ENCODE peak calls at places on chromosomes 4 and X, in six cellular contexts. P, T, K, R, W and C are unnamed samples.

GRCh38 chrX:42415636-42416035 is 362.3 kb downstream of the PPP1R2C start:
- DNase-seq in R (no peak), K (no peak), P (no peak), T (no peak), W (no peak), C (no peak)

GRCh38 chr4:8162625-8163024 is 4.0 kb upstream of the ABLIM2 start:
- DNase-seq in P (no peak), R (no peak), K (no peak), T (no peak), W (no peak), C (no peak)

GRCh38 chrX:119655125-119655524 is 37.8 kb downstream of the SEPTIN6 start:
- DNase-seq in P (peak), W (no peak), R (no peak), K (peak), T (no peak), C (peak)

GRCh38 chr4:85603437-85604336 is 128.7 kb downstream of the ARHGAP24 start:
- DNase-seq in K (no peak), W (no peak), P (no peak), R (no peak), T (no peak), C (no peak)

GRCh38 chr4:98284640-98285046 is 23.5 kb downstream of the RAP1GDS1 start:
- DNase-seq in R (no peak), W (no peak), P (no peak), T (no peak), K (peak), C (peak)

GRCh38 chr4:101345271-101345595 is 2.1 kb downstream of the PPP3CA start:
- DNase-seq in T (no peak), K (peak), R (no peak), W (peak), P (no peak), C (no peak)

GRCh38 chr4:1200425-1201035 is 28.1 kb upstream of the SPON2 start:
- DNase-seq in P (peak), W (no peak), T (peak), R (peak), K (peak), C (no peak)

GRCh38 chr4:1198070-1198844 is 25.9 kb upstream of the SPON2 start:
- DNase-seq in P (peak), W (no peak), T (no peak), K (no peak), R (no peak), C (no peak)

GRCh38 chr4:86218721-86219481 is 141.0 kb downstream of the MAPK10 start:
- DNase-seq in R (no peak), T (no peak), P (no peak), K (peak), W (no peak), C (no peak)

GRCh38 chrX:36916941-36917340 is 91.2 kb upstream of the FAM47C start:
- DNase-seq in R (no peak), K (no peak), P (no peak), W (no peak), T (no peak), C (no peak)

GRCh38 chr4:103099691-103100392 is at the start of gene BDH2:
- DNase-seq in W (peak), R (no peak), P (peak), K (peak), T (peak), C (peak)

GRCh38 chr4:146329042-146329716 is 114.8 kb downstream of the REELD1 start:
- DNase-seq in P (no peak), K (peak), W (no peak), R (no peak), T (peak), C (peak)

GRCh38 chr4:1219553-1219950 is 29.4 kb downstream of the CTBP1 start:
- DNase-seq in W (no peak), T (no peak), K (no peak), R (no peak), P (no peak), C (no peak)

GRCh38 chr4:10223782-10224181 is 107.2 kb upstream of the WDR1 start:
- DNase-seq in T (no peak), K (no peak), R (no peak), P (no peak), W (no peak), C (no peak)

GRCh38 chr4:56681158-56681848 is at the start of gene HOPX:
- DNase-seq in K (no peak), P (no peak), W (no peak), T (no peak), R (peak), C (no peak)

GRCh38 chrX:138847930-138848329 is 136.4 kb upstream of the FGF13 start:
- DNase-seq in R (no peak), W (no peak), K (no peak), T (no peak), P (no peak), C (no peak)

GRCh38 chrX:129637217-129638109 is 17.3 kb downstream of the APLN start:
- DNase-seq in W (peak), K (peak), T (no peak), R (peak), P (peak), C (peak)

GRCh38 chr4:71468086-71468485 is 129.3 kb downstream of the SLC4A4 start:
- DNase-seq in K (no peak), T (no peak), R (no peak), P (no peak), W (no peak), C (no peak)

GRCh38 chrX:38861489-38861888 is 60.2 kb downstream of the MID1IP1 start:
- DNase-seq in P (no peak), T (no peak), R (no peak), W (no peak), K (no peak), C (no peak)

GRCh38 chr4:11622961-11623725 is 194.4 kb upstream of the HS3ST1 start:
- DNase-seq in P (no peak), K (no peak), R (no peak), W (no peak), T (no peak), C (no peak)

GRCh38 chrX:43661521-43662240 is 5.6 kb downstream of the MAOA start:
- DNase-seq in W (no peak), R (no peak), T (no peak), P (no peak), K (no peak), C (no peak)

GRCh38 chrX:131060147-131060546 is 2.0 kb downstream of the ARHGAP36 start:
- DNase-seq in P (no peak), T (no peak), K (no peak), R (no peak), W (no peak), C (no peak)

GRCh38 chr4:184955636-184956035 is 62.7 kb upstream of the HELT start:
- DNase-seq in K (no peak), T (no peak), W (no peak), P (no peak), R (no peak), C (no peak)

GRCh38 chr4:78432896-78433295 is 118.7 kb upstream of the ANXA3 start:
- DNase-seq in P (no peak), K (no peak), R (no peak), W (no peak), T (no peak), C (peak)

GRCh38 chr4:30182786-30183185 is 537.4 kb upstream of the PCDH7 start:
- DNase-seq in P (no peak), K (no peak), W (no peak), T (peak), R (no peak), C (no peak)

GRCh38 chrX:136166221-136166855 is 19.0 kb downstream of the FHL1 start:
- DNase-seq in R (no peak), W (no peak), T (no peak), P (no peak), K (peak), C (no peak)

GRCh38 chrX:12137982-12138365 is 299 bp upstream of the FRMPD4 start:
- DNase-seq in K (peak), P (no peak), W (peak), T (no peak), R (no peak), C (no peak)

GRCh38 chr4:71814433-71814832 is 30.6 kb upstream of the GC start:
- DNase-seq in T (no peak), P (no peak), W (no peak), K (no peak), R (no peak), C (no peak)

GRCh38 chrX:69993494-69993893 is 56.2 kb downstream of the AWAT2 start:
- DNase-seq in W (no peak), R (no peak), T (no peak), K (no peak), P (no peak), C (no peak)

GRCh38 chrX:23511783-23512182 is 155.5 kb upstream of the PRDX4 start:
- DNase-seq in T (no peak), W (no peak), R (no peak), P (no peak), K (no peak), C (no peak)

GRCh38 chrX:151745651-151746050 is 11.1 kb downstream of the CNGA2 start:
- DNase-seq in W (no peak), K (no peak), T (no peak), P (no peak), R (no peak), C (no peak)

GRCh38 chr4:127601029-127601428 is 31.7 kb upstream of the INTU start:
- DNase-seq in W (no peak), T (no peak), R (no peak), P (no peak), K (peak), C (no peak)

GRCh38 chr4:8616831-8617230 is 24.3 kb downstream of the CPZ start:
- DNase-seq in K (no peak), P (no peak), R (peak), T (no peak), W (no peak), C (no peak)

GRCh38 chrX:41441934-41442823 is 5.0 kb upstream of the NYX start:
- DNase-seq in T (peak), P (peak), K (peak), W (peak), R (peak), C (peak)

GRCh38 chrX:102745513-102746133 is 25.1 kb downstream of the GPRASP3 start:
- DNase-seq in T (no peak), P (peak), W (peak), R (peak), K (no peak), C (no peak)

GRCh38 chr4:170090667-170091052 is 904 bp upstream of the AADAT start:
- DNase-seq in R (no peak), K (no peak), W (no peak), T (peak), P (no peak), C (peak)

GRCh38 chrX:30713061-30713525 is 59.9 kb downstream of the GK start:
- DNase-seq in T (peak), W (peak), R (peak), P (peak), K (peak), C (peak)

GRCh38 chr4:145734576-145735329 is 54.8 kb downstream of the C4orf51 start:
- DNase-seq in K (peak), W (no peak), R (peak), T (peak), P (peak), C (peak)

GRCh38 chrX:136765957-136766356 is 14.8 kb downstream of the ARHGEF6 start:
- DNase-seq in R (no peak), W (no peak), K (no peak), P (no peak), T (no peak), C (no peak)

GRCh38 chrX:145735036-145735435 is 82.6 kb upstream of the SLITRK2 start:
- DNase-seq in T (no peak), K (no peak), W (no peak), R (no peak), P (no peak), C (no peak)